ENCODE peak calls at places on chromosomes 4 and X, in ten cellular contexts. A is NT2/D1; L is DMS79; D is memory B cell; U is uterus; W is occipital lobe; R is HT-29; N is AG09319; K is activated CD4-positive, alpha-beta T cell treated with anti-CD3 and anti-CD28 coated beads, Interleukin-2, amount 50 U/mL, for 1 hour; X is LoVo. M is an unnamed sample.

GRCh38 chr4:6953751-6954380 is 44.2 kb downstream of the TBC1D14 start:
- DNase-seq in A (no peak), L (no peak), D (no peak), U (peak), W (no peak), R (peak), N (peak), K (no peak), X (no peak), M (no peak)

GRCh38 chr4:42488114-42488513 is 90.8 kb downstream of the SHISA3 start:
- DNase-seq in A (no peak), L (no peak), D (no peak), U (no peak), W (no peak), R (no peak), N (no peak), K (no peak), X (no peak), M (no peak)

GRCh38 chrX:2705036-2705435 is 13.9 kb downstream of the CD99 start:
- DNase-seq in A (no peak), L (no peak), D (no peak), U (no peak), W (no peak), R (no peak), N (no peak), K (no peak), X (no peak), M (peak)

GRCh38 chrX:76427560-76428242 is at the start of gene MAGEE1:
- DNase-seq in A (peak), L (peak), D (peak), U (peak), W (peak), R (no peak), N (peak), K (peak), X (no peak), M (peak)

GRCh38 chr4:186920486-186920885 is 196.8 kb upstream of the FAT1 start:
- DNase-seq in A (no peak), L (no peak), D (no peak), U (no peak), W (no peak), R (no peak), N (peak), K (no peak), X (no peak), M (no peak)

GRCh38 chr4:73869130-73870055 is at the start of gene CXCL1:
- DNase-seq in A (no peak), L (no peak), D (no peak), U (peak), W (no peak), R (peak), N (no peak), K (no peak), X (peak), M (no peak)

GRCh38 chr4:159899596-159899995 is 796.7 kb downstream of the RAPGEF2 start:
- DNase-seq in A (no peak), L (no peak), D (no peak), U (no peak), W (no peak), R (no peak), N (no peak), K (no peak), X (no peak), M (no peak)

GRCh38 chr4:3074846-3075651 is 568 bp downstream of the HTT start:
- DNase-seq in A (peak), L (peak), D (peak), U (peak), W (peak), R (peak), N (no peak), K (peak), X (peak), M (peak)

GRCh38 chr4:52015366-52015765 is 4.8 kb downstream of the LRRC66 start:
- DNase-seq in A (no peak), L (no peak), D (no peak), U (no peak), W (no peak), R (peak), N (no peak), K (no peak), X (no peak), M (no peak)

GRCh38 chr4:101349346-101350064 is 2.2 kb upstream of the PPP3CA start:
- DNase-seq in A (no peak), L (no peak), D (no peak), U (peak), W (no peak), R (peak), N (no peak), K (no peak), X (peak), M (peak)

M was measured in gastrocnemius medialis.